ENCODE peak calls at places on chromosomes 16 and 17, in eight cellular contexts. One of them, this sample, is unnamed. For H3K4me1 and H3K9me3, the result is how much of the 10 kb centered on the place peaks cover.

GRCh38 chr17:2707721-2708584 is 3.6 kb downstream of the CLUH start:
- DNase-seq in aorta: peak
- DNase-seq in neuronal stem cell: no peak
- DNase-seq in body of pancreas: peak
- DNase-seq in fibroblast of lung: peak
- DNase-seq in PC-3: no peak
- DNase-seq in left ventricle myocardium inferior: peak
- DNase-seq in mucosa of descending colon: peak
- DNase-seq in this sample: peak

GRCh38 chr16:56985288-56985961 is 3.9 kb upstream of the NLRC5 start:
- DNase-seq in aorta: peak
- DNase-seq in neuronal stem cell: no peak
- DNase-seq in body of pancreas: peak
- DNase-seq in fibroblast of lung: peak
- DNase-seq in PC-3: peak
- DNase-seq in left ventricle myocardium inferior: peak
- DNase-seq in mucosa of descending colon: peak
- DNase-seq in this sample: peak

GRCh38 chr16:80607204-80607603 is 66.4 kb downstream of the DYNLRB2 start:
- DNase-seq in aorta: no peak
- DNase-seq in neuronal stem cell: no peak
- DNase-seq in body of pancreas: no peak
- DNase-seq in fibroblast of lung: no peak
- DNase-seq in PC-3: no peak
- DNase-seq in left ventricle myocardium inferior: no peak
- DNase-seq in mucosa of descending colon: no peak
- DNase-seq in this sample: no peak

GRCh38 chr17:79732804-79733691 is 2.3 kb downstream of the ENPP7 start:
- DNase-seq in aorta: peak
- DNase-seq in neuronal stem cell: no peak
- DNase-seq in body of pancreas: no peak
- DNase-seq in fibroblast of lung: no peak
- DNase-seq in PC-3: no peak
- DNase-seq in left ventricle myocardium inferior: no peak
- DNase-seq in mucosa of descending colon: peak
- DNase-seq in this sample: no peak

GRCh38 chr16:58088116-58088515 is 41.1 kb downstream of the CFAP20 start:
- DNase-seq in aorta: no peak
- DNase-seq in neuronal stem cell: no peak
- DNase-seq in body of pancreas: peak
- DNase-seq in fibroblast of lung: no peak
- DNase-seq in PC-3: no peak
- DNase-seq in left ventricle myocardium inferior: no peak
- DNase-seq in mucosa of descending colon: no peak
- DNase-seq in this sample: no peak

GRCh38 chr17:73600103-73600871 is 44.0 kb downstream of the SDK2 start:
- DNase-seq in aorta: no peak
- DNase-seq in neuronal stem cell: no peak
- DNase-seq in body of pancreas: no peak
- DNase-seq in fibroblast of lung: no peak
- DNase-seq in PC-3: no peak
- DNase-seq in left ventricle myocardium inferior: no peak
- DNase-seq in mucosa of descending colon: no peak
- DNase-seq in this sample: no peak

GRCh38 chr17:6374271-6374691 is 60.6 kb downstream of the AIPL1 start:
- DNase-seq in aorta: no peak
- DNase-seq in neuronal stem cell: no peak
- DNase-seq in body of pancreas: no peak
- DNase-seq in fibroblast of lung: no peak
- DNase-seq in PC-3: peak
- DNase-seq in left ventricle myocardium inferior: no peak
- DNase-seq in mucosa of descending colon: no peak
- DNase-seq in this sample: no peak

GRCh38 chr17:39974433-39974832 is 6.2 kb upstream of the PSMD3 start:
- DNase-seq in aorta: no peak
- DNase-seq in neuronal stem cell: no peak
- DNase-seq in body of pancreas: no peak
- DNase-seq in fibroblast of lung: no peak
- DNase-seq in PC-3: no peak
- DNase-seq in left ventricle myocardium inferior: no peak
- DNase-seq in mucosa of descending colon: no peak
- DNase-seq in this sample: no peak

GRCh38 chr16:47490471-47490870 is 29.3 kb downstream of the PHKB start:
- DNase-seq in aorta: no peak
- DNase-seq in neuronal stem cell: no peak
- DNase-seq in body of pancreas: no peak
- DNase-seq in fibroblast of lung: no peak
- DNase-seq in PC-3: no peak
- DNase-seq in left ventricle myocardium inferior: no peak
- DNase-seq in mucosa of descending colon: no peak
- DNase-seq in this sample: no peak

GRCh38 chr16:47492428-47493357 is 31.6 kb downstream of the PHKB start:
- DNase-seq in aorta: peak
- DNase-seq in neuronal stem cell: no peak
- DNase-seq in body of pancreas: peak
- DNase-seq in fibroblast of lung: peak
- DNase-seq in PC-3: no peak
- DNase-seq in left ventricle myocardium inferior: peak
- DNase-seq in mucosa of descending colon: peak
- DNase-seq in this sample: peak

GRCh38 chr16:47499080-47499699 is 38.1 kb downstream of the PHKB start:
- DNase-seq in aorta: no peak
- DNase-seq in neuronal stem cell: no peak
- DNase-seq in body of pancreas: no peak
- DNase-seq in fibroblast of lung: no peak
- DNase-seq in PC-3: no peak
- DNase-seq in left ventricle myocardium inferior: no peak
- DNase-seq in mucosa of descending colon: no peak
- DNase-seq in this sample: no peak

GRCh38 chr16:47492036-47492427 is 30.9 kb downstream of the PHKB start:
- DNase-seq in aorta: no peak
- DNase-seq in neuronal stem cell: no peak
- DNase-seq in body of pancreas: no peak
- DNase-seq in fibroblast of lung: no peak
- DNase-seq in PC-3: no peak
- DNase-seq in left ventricle myocardium inferior: no peak
- DNase-seq in mucosa of descending colon: no peak
- DNase-seq in this sample: no peak

DNA sequence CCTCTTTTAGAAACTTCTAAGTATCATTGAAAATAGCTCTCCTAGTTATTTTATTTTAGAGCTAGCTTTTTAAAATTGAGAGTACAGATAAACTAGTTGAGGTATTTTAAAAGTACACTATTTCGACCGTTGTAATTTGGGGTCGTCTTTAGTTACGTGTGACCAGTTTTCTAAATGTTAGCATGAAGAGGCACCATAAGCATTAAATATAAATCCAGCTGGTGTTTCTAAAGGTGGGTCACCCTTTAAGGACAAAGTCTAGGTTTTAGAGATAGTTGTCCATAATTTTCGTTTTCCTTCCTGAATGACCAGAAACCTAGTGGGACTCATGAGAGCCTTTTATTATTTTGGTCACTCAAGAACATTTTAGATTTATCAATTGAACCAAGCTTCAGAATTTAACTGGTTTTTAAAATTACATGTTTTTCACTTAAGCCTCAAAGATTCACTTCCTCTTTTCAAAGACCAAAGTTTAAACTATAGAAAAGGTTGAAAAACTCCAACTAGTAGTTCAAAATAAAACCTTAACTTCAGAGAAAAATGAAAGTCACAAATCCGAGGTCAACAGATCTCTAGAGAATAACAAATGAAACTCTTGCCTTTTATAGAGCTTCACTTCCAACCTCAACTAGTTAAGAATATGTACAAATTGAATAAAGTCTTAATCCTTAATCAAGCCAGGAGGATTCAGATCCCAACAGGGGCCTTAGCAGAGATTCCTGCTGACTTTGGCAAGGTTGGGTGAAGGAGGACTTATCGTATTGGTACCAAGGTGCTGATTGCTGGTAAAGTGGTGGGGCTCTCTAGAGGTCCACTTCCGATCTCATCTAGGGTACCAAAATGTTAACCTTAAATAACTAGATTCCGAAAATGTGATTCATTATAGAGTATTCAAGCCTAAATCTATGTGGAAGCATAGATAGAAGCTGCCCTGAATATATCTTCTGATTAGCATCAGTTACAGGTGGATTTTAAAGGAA is 32.5 kb downstream of the PHKB start:
- DNase-seq in aorta: no peak
- DNase-seq in neuronal stem cell: no peak
- DNase-seq in body of pancreas: no peak
- DNase-seq in fibroblast of lung: no peak
- DNase-seq in PC-3: no peak
- DNase-seq in left ventricle myocardium inferior: no peak
- DNase-seq in mucosa of descending colon: no peak
- DNase-seq in this sample: no peak
- H3K4me3 ChIP-seq in aorta: no peak
- H3K4me3 ChIP-seq in neuronal stem cell: no peak
- H3K4me3 ChIP-seq in body of pancreas: no peak
- H3K4me3 ChIP-seq in fibroblast of lung: no peak
- H3K4me3 ChIP-seq in PC-3: no peak
- H3K4me3 ChIP-seq in left ventricle myocardium inferior: peak
- H3K4me3 ChIP-seq in mucosa of descending colon: no peak
- H3K4me3 ChIP-seq in this sample: no peak

DNA sequence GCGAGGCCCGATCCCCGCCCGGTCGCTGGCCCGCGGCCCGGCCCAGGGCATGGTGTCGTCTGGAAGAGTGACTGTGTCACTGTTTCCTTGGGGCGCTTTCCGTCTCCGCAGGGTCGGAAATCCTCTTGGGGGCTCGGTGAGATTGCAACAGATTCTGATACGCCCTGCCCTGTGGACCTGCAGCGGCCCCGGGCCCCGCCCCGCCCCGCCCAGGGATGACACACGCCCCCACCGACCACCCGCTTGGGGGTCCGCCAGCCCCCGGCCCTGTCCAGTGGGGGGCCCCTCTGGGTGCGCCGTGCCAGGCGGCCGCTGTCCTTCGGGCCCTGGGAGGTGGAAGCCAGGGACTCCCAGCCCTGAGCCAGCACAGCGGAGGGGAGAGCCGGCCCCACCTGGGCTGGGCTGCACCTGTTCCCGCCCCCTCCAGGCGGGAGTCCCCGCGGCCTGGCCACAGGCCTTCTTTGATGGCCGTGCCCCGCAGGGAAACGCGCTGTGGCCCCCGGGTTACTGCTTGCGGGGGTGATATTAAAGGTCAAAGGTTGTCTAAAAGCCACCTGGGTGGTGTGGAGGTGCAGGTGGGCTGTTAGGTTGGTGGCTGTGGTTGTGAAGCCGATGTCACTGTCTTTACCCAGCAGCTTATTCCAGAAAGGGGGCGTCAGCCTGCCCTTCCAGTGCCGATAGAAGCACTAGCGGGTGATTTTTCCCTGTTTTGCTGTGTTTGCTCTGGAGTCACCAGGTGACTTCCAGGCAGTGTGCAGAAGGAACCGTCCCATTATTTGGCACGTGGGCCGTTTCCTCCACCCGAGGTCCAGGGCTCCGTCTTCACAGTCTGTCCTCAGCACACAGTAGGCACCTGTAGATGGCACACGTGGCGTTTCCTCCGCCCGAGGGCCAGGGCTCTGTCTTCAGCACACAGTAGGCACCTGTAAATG is 752 bp downstream of the TBC1D24 start:
- DNase-seq in aorta: no peak
- DNase-seq in neuronal stem cell: no peak
- DNase-seq in body of pancreas: peak
- DNase-seq in fibroblast of lung: no peak
- DNase-seq in PC-3: no peak
- DNase-seq in left ventricle myocardium inferior: no peak
- DNase-seq in mucosa of descending colon: peak
- DNase-seq in this sample: no peak
- H3K4me1 ChIP-seq in aorta: under half
- H3K4me1 ChIP-seq in neuronal stem cell: under half
- H3K4me1 ChIP-seq in body of pancreas: half or more
- H3K4me1 ChIP-seq in fibroblast of lung: under half
- H3K4me1 ChIP-seq in PC-3: under half
- H3K4me1 ChIP-seq in left ventricle myocardium inferior: under half
- H3K4me1 ChIP-seq in mucosa of descending colon: under half
- H3K4me1 ChIP-seq in this sample: under half

DNA sequence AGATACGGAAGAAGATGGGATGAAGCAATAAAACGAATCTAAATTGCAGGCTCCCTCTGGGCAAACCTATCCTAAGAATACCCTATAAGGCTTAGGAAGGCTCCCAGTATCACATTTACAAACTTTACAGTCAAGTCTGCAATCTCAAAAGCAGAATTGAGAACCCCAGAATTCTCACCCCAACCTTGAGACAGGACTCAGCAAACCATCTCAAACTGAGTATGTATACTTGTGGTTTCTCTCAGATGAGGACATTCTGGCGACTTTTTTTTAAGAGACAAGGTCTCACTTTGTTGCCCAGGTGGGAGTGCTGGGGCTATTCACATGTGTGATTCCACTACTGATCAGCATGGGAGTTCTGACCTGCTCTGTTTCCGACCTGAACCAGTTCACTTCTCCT is 19.3 kb upstream of the ITGA2B start:
- DNase-seq in aorta: no peak
- DNase-seq in neuronal stem cell: no peak
- DNase-seq in body of pancreas: no peak
- DNase-seq in fibroblast of lung: no peak
- DNase-seq in PC-3: no peak
- DNase-seq in left ventricle myocardium inferior: no peak
- DNase-seq in mucosa of descending colon: no peak
- DNase-seq in this sample: no peak
- H3K9me3 ChIP-seq in aorta: under half
- H3K9me3 ChIP-seq in neuronal stem cell: under half
- H3K9me3 ChIP-seq in body of pancreas: under half
- H3K9me3 ChIP-seq in fibroblast of lung: under half
- H3K9me3 ChIP-seq in PC-3: under half
- H3K9me3 ChIP-seq in left ventricle myocardium inferior: under half
- H3K9me3 ChIP-seq in mucosa of descending colon: under half
- H3K9me3 ChIP-seq in this sample: under half

GRCh38 chr16:3175157-3176153 is 12.5 kb upstream of the OR1F1 start:
- DNase-seq in aorta: no peak
- DNase-seq in neuronal stem cell: no peak
- DNase-seq in body of pancreas: peak
- DNase-seq in fibroblast of lung: no peak
- DNase-seq in PC-3: peak
- DNase-seq in left ventricle myocardium inferior: no peak
- DNase-seq in mucosa of descending colon: no peak
- DNase-seq in this sample: no peak

GRCh38 chr16:3171855-3172593 is 16.0 kb upstream of the OR1F1 start:
- DNase-seq in aorta: no peak
- DNase-seq in neuronal stem cell: no peak
- DNase-seq in body of pancreas: no peak
- DNase-seq in fibroblast of lung: no peak
- DNase-seq in PC-3: no peak
- DNase-seq in left ventricle myocardium inferior: no peak
- DNase-seq in mucosa of descending colon: no peak
- DNase-seq in this sample: no peak

GRCh38 chr16:3171181-3171854 is 16.7 kb upstream of the OR1F1 start:
- DNase-seq in aorta: no peak
- DNase-seq in neuronal stem cell: no peak
- DNase-seq in body of pancreas: no peak
- DNase-seq in fibroblast of lung: no peak
- DNase-seq in PC-3: no peak
- DNase-seq in left ventricle myocardium inferior: no peak
- DNase-seq in mucosa of descending colon: no peak
- DNase-seq in this sample: no peak

GRCh38 chr16:3173892-3174617 is 13.9 kb upstream of the OR1F1 start:
- DNase-seq in aorta: no peak
- DNase-seq in neuronal stem cell: no peak
- DNase-seq in body of pancreas: no peak
- DNase-seq in fibroblast of lung: no peak
- DNase-seq in PC-3: peak
- DNase-seq in left ventricle myocardium inferior: no peak
- DNase-seq in mucosa of descending colon: no peak
- DNase-seq in this sample: no peak

GRCh38 chr16:3174618-3175148 is 13.3 kb upstream of the OR1F1 start:
- DNase-seq in aorta: no peak
- DNase-seq in neuronal stem cell: no peak
- DNase-seq in body of pancreas: no peak
- DNase-seq in fibroblast of lung: no peak
- DNase-seq in PC-3: no peak
- DNase-seq in left ventricle myocardium inferior: no peak
- DNase-seq in mucosa of descending colon: no peak
- DNase-seq in this sample: no peak
- H3K4me3 ChIP-seq in aorta: no peak
- H3K4me3 ChIP-seq in neuronal stem cell: peak
- H3K4me3 ChIP-seq in body of pancreas: no peak
- H3K4me3 ChIP-seq in fibroblast of lung: no peak
- H3K4me3 ChIP-seq in PC-3: peak
- H3K4me3 ChIP-seq in left ventricle myocardium inferior: no peak
- H3K4me3 ChIP-seq in mucosa of descending colon: no peak
- H3K4me3 ChIP-seq in this sample: no peak

This sample was measured in uterus.